ENCODE peak calls at places on chromosome 16, in ten cellular contexts. E is ovary, V is heart left ventricle, K is IMR-90, N is GM12878, C is Peyer's patch, X is adrenal gland, J is right lobe of liver, W is sigmoid colon, L is suprapubic skin. B is an unnamed sample.

GRCh38 chr16:69772560-69773254 is 10.6 kb downstream of the WWP2 start:
- DNase-seq in W (no peak), K (no peak), X (peak; percentile 47), J (no peak), L (no peak), C (no peak), V (no peak), N (no peak), E (no peak), B (no peak)

GRCh38 chr16:19771040-19771439 is 53.0 kb downstream of the IQCK start:
- DNase-seq in J (no peak), X (no peak), E (no peak), C (no peak), V (no peak), W (no peak), N (no peak), K (no peak), L (no peak), B (no peak)

GRCh38 chr16:10594312-10594950 is 14.0 kb upstream of the EMP2 start:
- DNase-seq in C (peak; percentile 90), X (no peak), W (no peak), E (no peak), V (no peak), N (no peak), J (no peak), K (no peak), L (peak; percentile 84), B (peak; percentile 79)

GRCh38 chr16:70746040-70746707 is 54.8 kb downstream of the VAC14 start:
- DNase-seq in V (no peak), K (peak; percentile 94), W (peak; percentile 94), J (peak; percentile 97), L (no peak), C (no peak), X (peak; percentile 94), E (peak; percentile 79), N (no peak), B (peak; percentile 69)

GRCh38 chr16:85586360-85587145 is 26.6 kb upstream of the GSE1 start:
- DNase-seq in L (no peak), V (no peak), E (peak; percentile 41), X (no peak), J (no peak), W (peak; percentile 91), K (peak; percentile 70), C (no peak), N (no peak), B (peak; percentile 73)

GRCh38 chr16:53434436-53435065 is at the start of gene RBL2:
- DNase-seq in N (no peak), E (no peak), K (peak; percentile 25), W (peak; percentile 92), L (peak; percentile 87), J (peak; percentile 91), V (peak; percentile 48), C (peak; percentile 90), X (peak; percentile 38), B (peak; percentile 87)

GRCh38 chr16:24535827-24536226 is 3.5 kb upstream of the RBBP6 start:
- DNase-seq in V (no peak), N (no peak), X (no peak), J (no peak), W (no peak), K (no peak), L (no peak), C (no peak), E (no peak), B (no peak)

GRCh38 chr16:85029413-85029794 is 1.8 kb downstream of the KIAA0513 start:
- DNase-seq in J (no peak), E (no peak), L (no peak), W (peak; percentile 83), V (no peak), K (peak; percentile 65), N (peak; percentile 20), C (no peak), X (peak; percentile 74), B (no peak)

GRCh38 chr16:50153648-50154368 is 702 bp downstream of the TENT4B start:
- DNase-seq in W (peak; percentile 68), C (no peak), L (peak; percentile 80), X (peak; percentile 21), E (peak; percentile 18), J (peak; percentile 62), K (no peak), N (no peak), V (peak; percentile 34), B (no peak)

GRCh38 chr16:6897910-6898475 is 434.7 kb upstream of the RBFOX1 start:
- DNase-seq in W (no peak), X (no peak), C (no peak), V (no peak), E (no peak), L (no peak), J (no peak), K (no peak), N (no peak), B (no peak)

GRCh38 chr16:10182186-10182683 is at the start of gene GRIN2A:
- DNase-seq in J (no peak), E (no peak), C (no peak), N (no peak), L (no peak), V (no peak), K (no peak), W (no peak), X (no peak), B (no peak)

DNA sequence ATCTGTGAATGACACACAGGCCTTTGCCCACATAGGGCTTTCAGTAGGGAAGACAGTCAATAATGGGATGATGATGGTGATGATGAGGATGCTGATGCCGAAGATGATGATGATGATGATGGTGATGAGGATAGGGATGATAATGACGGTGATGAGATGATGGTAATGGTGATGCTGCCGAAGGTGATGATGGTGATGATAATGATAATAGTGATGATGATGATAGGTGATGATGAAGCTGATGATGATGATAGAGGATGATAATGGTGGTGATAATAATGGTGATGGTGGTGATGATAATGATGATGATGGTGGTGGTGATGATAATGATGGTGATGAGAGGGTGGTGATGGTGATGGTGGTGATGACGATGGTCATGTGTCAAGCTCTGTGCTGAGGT is 12.9 kb downstream of the FOXL1 start:
- DNase-seq in E (no peak), V (no peak), N (no peak), K (no peak), J (no peak), X (no peak), L (no peak), C (no peak), W (no peak), B (no peak)
- H3K4me1 ChIP-seq in E (no peaks in the 10 kb centered on the region), V (peaks cover 5% of the 10 kb centered on the region), N (no peaks in the 10 kb centered on the region), K (peaks cover 28% of the 10 kb centered on the region), J (no peaks in the 10 kb centered on the region), X (no peaks in the 10 kb centered on the region), L (no peaks in the 10 kb centered on the region), C (no peaks in the 10 kb centered on the region), W (no peaks in the 10 kb centered on the region), B (no peaks in the 10 kb centered on the region)

GRCh38 chr16:64449511-64449910 is 672.4 kb downstream of the CDH11 start:
- DNase-seq in C (no peak), X (no peak), N (no peak), W (no peak), E (no peak), J (no peak), K (no peak), L (no peak), V (no peak), B (no peak)
- TF ChIP-seq CTCF in C (no peak), X (no peak), N (no peak), W (no peak), E (no peak), J (no peak), K (no peak), L (no peak), V (no peak), B (no peak)

GRCh38 chr16:80512460-80512859 is 28.3 kb upstream of the DYNLRB2 start:
- DNase-seq in W (no peak), K (no peak), N (no peak), J (no peak), E (no peak), L (no peak), C (no peak), V (no peak), X (no peak), B (no peak)

GRCh38 chr16:80507538-80507937 is 33.3 kb upstream of the DYNLRB2 start:
- DNase-seq in L (peak; percentile 85), X (peak; percentile 50), N (no peak), V (peak; percentile 46), K (no peak), E (no peak), C (no peak), J (no peak), W (no peak), B (no peak)

GRCh38 chr16:80509872-80510271 is 30.9 kb upstream of the DYNLRB2 start:
- DNase-seq in K (no peak), N (no peak), L (no peak), V (no peak), C (no peak), X (no peak), W (no peak), E (no peak), J (no peak), B (no peak)

GRCh38 chr16:80515374-80515773 is 25.4 kb upstream of the DYNLRB2 start:
- DNase-seq in C (no peak), K (no peak), W (no peak), J (no peak), E (no peak), V (no peak), X (no peak), N (no peak), L (no peak), B (no peak)

GRCh38 chr16:80511824-80512223 is 29.0 kb upstream of the DYNLRB2 start:
- DNase-seq in K (no peak), E (no peak), W (no peak), C (no peak), J (no peak), V (no peak), L (no peak), N (no peak), X (no peak), B (no peak)
- TF ChIP-seq POLR2A in K (no peak), E (no peak), W (no peak), C (no peak), J (no peak), V (no peak), L (no peak), N (no peak), X (no peak), B (no peak)

GRCh38 chr16:56611281-56611833 is 3.0 kb downstream of the MT2A start:
- DNase-seq in N (no peak), X (peak; percentile 97), W (no peak), J (peak; percentile 95), C (peak; percentile 49), K (peak; percentile 67), E (no peak), L (no peak), V (peak; percentile 78), B (peak; percentile 69)

GRCh38 chr16:56610017-56610608 is 1.7 kb downstream of the MT2A start:
- DNase-seq in N (peak; percentile 55), C (peak; percentile 64), K (peak; percentile 97), J (peak; percentile 82), X (peak; percentile 84), E (no peak), L (no peak), W (peak; percentile 83), V (no peak), B (peak; percentile 47)

GRCh38 chr16:56609463-56609921 is 1.1 kb downstream of the MT2A start:
- DNase-seq in X (peak; percentile 87), K (peak; percentile 92), E (peak; percentile 51), C (peak; percentile 55), J (peak; percentile 87), W (peak; percentile 89), V (peak; percentile 78), L (peak; percentile 88), N (peak; percentile 87), B (peak; percentile 81)

GRCh38 chr16:56608876-56609462 is 585 bp downstream of the MT2A start:
- DNase-seq in X (no peak), N (no peak), V (no peak), L (no peak), W (no peak), C (peak; percentile 60), K (no peak), E (no peak), J (no peak), B (no peak)

GRCh38 chr16:56610609-56611111 is 2.3 kb downstream of the MT2A start:
- DNase-seq in K (peak; percentile 71), N (no peak), L (no peak), X (no peak), J (no peak), C (no peak), V (no peak), W (no peak), E (no peak), B (no peak)
- H3K4me1 ChIP-seq in K (peaks cover 36% of the 10 kb centered on the region), N (peaks cover 29% of the 10 kb centered on the region), L (peaks cover 58% of the 10 kb centered on the region), X (peaks cover 54% of the 10 kb centered on the region), J (peaks cover 25% of the 10 kb centered on the region), C (peaks cover 14% of the 10 kb centered on the region), V (peaks cover 56% of the 10 kb centered on the region), W (no peaks in the 10 kb centered on the region), E (peaks cover 27% of the 10 kb centered on the region), B (peaks cover 57% of the 10 kb centered on the region)